ENCODE peak calls at places on chromosomes 7 and 10, in ten cellular contexts. S, L, I, H, M, N, J, G, W and A are unnamed samples.

GRCh38 chr7:102415685-102416225 is 17.6 kb upstream of the ORAI2 start:
- DNase-seq in G (no peak), W (no peak), H (no peak), M (no peak), N (no peak), J (peak), S (peak), I (no peak), L (no peak), A (peak)

GRCh38 chr7:2515424-2516193 is 4.0 kb upstream of the LFNG start:
- DNase-seq in G (no peak), S (no peak), W (no peak), N (no peak), M (no peak), H (no peak), J (no peak), I (no peak), L (no peak), A (no peak)

GRCh38 chr10:93006435-93007039 is 54.1 kb upstream of the CYP26C1 start:
- DNase-seq in L (peak), I (no peak), J (no peak), G (peak), M (peak), N (peak), H (peak), S (peak), W (no peak), A (no peak)

GRCh38 chr7:55438765-55439525 is 73.8 kb downstream of the LANCL2 start:
- DNase-seq in N (no peak), S (no peak), M (peak), J (no peak), W (peak), L (peak), I (no peak), H (no peak), G (peak), A (no peak)

GRCh38 chr7:121054925-121055324 is 66.4 kb downstream of the CPED1 start:
- DNase-seq in G (no peak), M (no peak), L (no peak), W (no peak), J (no peak), N (no peak), I (no peak), H (no peak), S (no peak), A (no peak)

GRCh38 chr7:50679218-50680007 is 103.3 kb downstream of the GRB10 start:
- DNase-seq in H (no peak), S (peak), J (no peak), N (peak), G (peak), M (peak), I (no peak), W (no peak), L (peak), A (no peak)

GRCh38 chr7:88845091-88845490 is 49.6 kb upstream of the TEX47 start:
- DNase-seq in S (no peak), W (no peak), M (no peak), H (no peak), N (no peak), L (no peak), G (no peak), J (no peak), I (no peak), A (no peak)

GRCh38 chr10:125449571-125449970 is 233.4 kb downstream of the TEX36 start:
- DNase-seq in M (no peak), L (no peak), I (no peak), S (no peak), H (no peak), N (no peak), G (no peak), W (no peak), J (no peak), A (no peak)

GRCh38 chr10:104589871-104590270 is 51.2 kb upstream of the SORCS3 start:
- DNase-seq in W (no peak), N (peak), I (no peak), L (peak), H (peak), S (no peak), J (no peak), M (peak), G (peak), A (no peak)

GRCh38 chr7:128381161-128381821 is 19.8 kb upstream of the PRRT4 start:
- DNase-seq in M (peak), N (no peak), I (peak), G (no peak), J (no peak), L (no peak), W (peak), H (no peak), S (peak), A (no peak)

GRCh38 chr7:42090056-42090455 is 147.0 kb downstream of the GLI3 start:
- DNase-seq in J (no peak), I (no peak), N (no peak), H (no peak), G (no peak), L (no peak), M (no peak), W (no peak), S (no peak), A (no peak)

DNA sequence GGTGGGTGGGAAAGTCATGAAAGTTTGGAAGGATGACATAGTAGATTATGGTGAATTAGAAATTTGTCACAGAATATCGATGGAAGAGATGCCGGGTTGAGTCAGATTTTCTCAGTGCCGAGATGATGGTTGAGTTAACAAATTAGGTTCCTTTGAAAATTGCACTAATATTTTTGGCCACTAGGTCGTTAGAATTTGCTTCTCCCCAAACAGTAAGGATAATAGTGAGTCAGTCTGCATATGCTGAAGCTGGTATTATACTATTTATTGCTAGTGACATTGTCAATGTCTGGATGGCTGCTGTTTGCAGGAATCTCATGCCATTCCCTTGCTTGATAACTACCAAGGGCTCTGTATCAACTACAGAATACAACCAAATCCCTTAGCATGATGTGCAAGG is 37.7 kb upstream of the MINDY3 start:
- DNase-seq in N (peak), I (no peak), L (peak), H (peak), J (no peak), G (peak), W (no peak), M (peak), S (no peak), A (no peak)
- TF ChIP-seq CTCF in N (peak), I (no peak), L (peak), H (peak), J (peak), G (peak), W (no peak), M (no peak), S (peak), A (no peak)

DNA sequence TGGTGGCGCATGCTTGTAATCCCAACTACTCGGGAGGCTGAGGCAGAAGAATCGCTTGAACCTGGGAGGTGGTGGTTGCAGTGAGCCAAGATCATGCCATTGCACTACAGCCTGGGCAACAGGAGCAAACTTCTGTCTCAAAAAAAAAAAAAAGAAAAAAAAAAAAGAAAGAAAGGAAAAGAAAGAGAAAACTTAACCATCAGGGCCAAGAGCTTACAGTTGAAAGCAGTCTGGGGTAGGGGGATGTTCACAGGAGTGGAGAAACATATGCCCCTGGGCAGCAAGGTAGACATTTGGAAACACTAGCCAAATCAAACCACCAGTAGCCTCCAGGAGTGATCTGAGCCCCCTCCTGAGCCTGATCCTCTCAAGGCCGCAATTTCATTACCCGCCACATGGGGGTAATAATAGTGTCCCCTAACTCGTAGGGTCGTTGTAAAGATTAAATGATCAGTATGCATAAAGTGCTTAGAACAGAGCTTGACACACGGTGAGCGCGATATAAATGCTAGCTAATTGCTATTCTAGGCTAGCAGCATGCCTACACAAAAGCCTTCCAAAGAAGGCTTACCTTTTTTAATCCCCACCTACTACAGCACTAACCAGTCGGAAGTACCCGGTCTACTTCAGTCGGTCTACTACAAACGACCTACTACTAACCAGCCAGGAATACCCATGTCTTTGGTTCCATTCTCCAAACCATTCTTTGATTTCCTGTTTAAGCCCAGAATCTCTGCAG is 274.3 kb upstream of the NEBL start:
- DNase-seq in G (peak), N (no peak), M (no peak), J (no peak), W (no peak), L (no peak), I (peak), S (peak), H (no peak), A (no peak)
- TF ChIP-seq CTCF in G (peak), N (peak), M (peak), J (no peak), W (no peak), L (peak), I (peak), S (peak), H (peak), A (no peak)

GRCh38 chr7:27434729-27435400 is 192.3 kb downstream of the EVX1 start:
- DNase-seq in H (no peak), L (peak), G (peak), I (no peak), M (no peak), N (no peak), S (no peak), J (no peak), W (no peak), A (no peak)
- TF ChIP-seq CTCF in H (peak), L (peak), G (peak), I (no peak), M (no peak), N (peak), S (no peak), J (no peak), W (no peak), A (no peak)

DNA sequence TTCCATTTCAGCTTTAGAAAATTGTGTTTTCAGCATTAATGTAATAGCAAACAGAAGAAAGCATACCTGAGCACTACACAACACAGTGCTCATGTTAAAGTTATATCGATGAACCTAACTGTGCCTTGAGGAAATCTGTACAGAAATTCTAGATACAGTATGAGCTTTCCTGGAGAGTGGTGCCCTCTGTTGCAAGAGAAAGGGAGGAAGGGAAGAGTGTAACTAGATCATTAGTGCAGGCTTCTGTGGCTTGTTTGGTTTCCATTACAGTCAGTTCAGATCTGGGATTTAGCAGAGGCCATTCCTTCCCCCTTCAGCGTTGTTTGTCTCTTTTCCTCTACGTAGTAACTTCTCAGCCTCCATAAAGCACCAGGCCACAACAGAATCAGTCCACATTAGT is 139.7 kb downstream of the HTR7 start:
- DNase-seq in G (peak), W (no peak), H (peak), N (no peak), J (no peak), L (peak), M (peak), S (no peak), I (no peak), A (no peak)
- TF ChIP-seq CTCF in G (peak), W (no peak), H (peak), N (no peak), J (no peak), L (peak), M (no peak), S (no peak), I (no peak), A (no peak)